ENCODE peak calls at places on chromosomes 13 and 19, in nine cellular contexts. S, C, U, X, G, P, B, K and J are unnamed samples.

GRCh38 chr13:36673838-36674326 is at the start of gene SERTM1:
- DNase-seq in S (no peak), U (peak; percentile 72), B (peak; percentile 30), G (no peak), K (no peak), X (peak; percentile 94), C (no peak), P (no peak), J (peak; percentile 51)

GRCh38 chr19:33298146-33298911 is 4.0 kb downstream of the CEBPA start:
- DNase-seq in U (peak; percentile 58), X (no peak), G (peak; percentile 74), P (peak; percentile 82), S (peak; percentile 62), B (no peak), C (no peak), K (no peak), J (peak; percentile 80)

GRCh38 chr19:48513289-48514122 is 1.9 kb upstream of the LMTK3 start:
- DNase-seq in G (peak; percentile 84), X (peak; percentile 92), B (peak; percentile 52), K (peak; percentile 8), U (peak; percentile 91), C (peak; percentile 79), S (peak; percentile 75), P (peak; percentile 62), J (peak; percentile 80)

GRCh38 chr19:38044267-38045111 is 137.5 kb downstream of the SIPA1L3 start:
- DNase-seq in U (no peak), P (peak; percentile 20), B (peak; percentile 61), S (no peak), C (no peak), K (no peak), G (no peak), X (no peak), J (no peak)

GRCh38 chr13:91704398-91704797 is 306.0 kb downstream of the GPC5 start:
- DNase-seq in X (no peak), S (no peak), C (no peak), G (no peak), B (no peak), K (no peak), P (no peak), U (no peak), J (no peak)

GRCh38 chr19:48249502-48250014 is 6.2 kb downstream of the CARD8 start:
- DNase-seq in K (no peak), B (no peak), G (peak; percentile 76), C (peak; percentile 43), P (no peak), S (peak; percentile 74), U (peak; percentile 91), X (no peak), J (peak; percentile 75)

GRCh38 chr13:41315466-41316047 is 4.5 kb downstream of the NAA16 start:
- DNase-seq in P (peak; percentile 18), C (no peak), G (no peak), S (no peak), K (peak; percentile 62), U (no peak), X (no peak), B (peak; percentile 46), J (no peak)

GRCh38 chr19:48806518-48806817 is 4.4 kb downstream of the BCAT2 start:
- DNase-seq in B (no peak), G (peak; percentile 36), U (no peak), S (no peak), X (peak; percentile 84), C (no peak), P (no peak), K (no peak), J (no peak)

GRCh38 chr19:3136684-3137055 is 837 bp downstream of the GNA15 start:
- DNase-seq in K (no peak), B (no peak), P (peak; percentile 86), X (no peak), G (no peak), U (no peak), C (no peak), S (no peak), J (no peak)

GRCh38 chr19:32373614-32374295 is 28.3 kb downstream of the ZNF507 start:
- DNase-seq in U (no peak), C (peak; percentile 50), X (no peak), S (no peak), B (peak; percentile 99), G (peak; percentile 65), P (peak; percentile 100), K (peak; percentile 96), J (no peak)

GRCh38 chr13:26220575-26220974 is 1.5 kb downstream of the RNF6 start:
- DNase-seq in S (no peak), B (peak; percentile 69), K (peak; percentile 8), C (no peak), P (peak; percentile 81), U (no peak), X (no peak), G (no peak), J (no peak)

GRCh38 chr13:106186366-106187030 is 349.0 kb downstream of the EFNB2 start:
- DNase-seq in U (no peak), X (no peak), K (no peak), S (no peak), B (peak; percentile 87), C (no peak), P (peak; percentile 21), G (no peak), J (no peak)

GRCh38 chr13:33090755-33091454 is 74.7 kb downstream of the KL start:
- DNase-seq in P (no peak), B (no peak), K (no peak), U (no peak), S (no peak), G (no peak), C (no peak), X (no peak), J (no peak)

GRCh38 chr13:26971990-26972888 is 199.4 kb downstream of the USP12 start:
- DNase-seq in P (peak; percentile 25), G (peak; percentile 66), B (peak; percentile 15), C (peak; percentile 51), U (peak; percentile 72), K (no peak), X (peak; percentile 58), S (no peak), J (peak; percentile 60)

GRCh38 chr19:54554896-54555295 is 18.7 kb upstream of the LILRA2 start:
- DNase-seq in B (no peak), S (no peak), C (no peak), K (no peak), G (no peak), P (no peak), X (no peak), U (no peak), J (no peak)
- H3K4me3 ChIP-seq in B (no peak overlapping the region), S (no peak overlapping the region), C (no peak overlapping the region), K (no peak overlapping the region), G (no peak overlapping the region), P (no peak overlapping the region), X (no peak overlapping the region), U (no peak overlapping the region), J (no peak overlapping the region)

GRCh38 chr13:44271031-44271433 is 102.6 kb upstream of the SERP2 start:
- DNase-seq in S (peak; percentile 84), U (no peak), X (no peak), G (peak; percentile 48), B (peak; percentile 45), P (peak; percentile 73), C (no peak), K (peak; percentile 45), J (no peak)

GRCh38 chr13:44273216-44273615 is 100.4 kb upstream of the SERP2 start:
- DNase-seq in P (no peak), K (no peak), S (no peak), U (no peak), C (no peak), B (no peak), G (no peak), X (no peak), J (no peak)

GRCh38 chr13:44270153-44270552 is 103.5 kb upstream of the SERP2 start:
- DNase-seq in K (no peak), S (no peak), U (no peak), X (no peak), B (no peak), G (no peak), P (no peak), C (no peak), J (no peak)

GRCh38 chr13:44272692-44273091 is 100.9 kb upstream of the SERP2 start:
- DNase-seq in B (peak; percentile 53), K (peak; percentile 61), G (no peak), P (no peak), C (no peak), X (no peak), U (no peak), S (no peak), J (no peak)

GRCh38 chr13:44271915-44272341 is 101.7 kb upstream of the SERP2 start:
- DNase-seq in K (no peak), B (peak; percentile 26), X (no peak), S (peak; percentile 82), G (no peak), P (no peak), U (no peak), C (no peak), J (no peak)
- H3K4me3 ChIP-seq in K (no peak overlapping the region), B (no peak overlapping the region), X (no peak overlapping the region), S (no peak overlapping the region), G (no peak overlapping the region), P (no peak overlapping the region), U (no peak overlapping the region), C (no peak overlapping the region), J (no peak overlapping the region)

DNA sequence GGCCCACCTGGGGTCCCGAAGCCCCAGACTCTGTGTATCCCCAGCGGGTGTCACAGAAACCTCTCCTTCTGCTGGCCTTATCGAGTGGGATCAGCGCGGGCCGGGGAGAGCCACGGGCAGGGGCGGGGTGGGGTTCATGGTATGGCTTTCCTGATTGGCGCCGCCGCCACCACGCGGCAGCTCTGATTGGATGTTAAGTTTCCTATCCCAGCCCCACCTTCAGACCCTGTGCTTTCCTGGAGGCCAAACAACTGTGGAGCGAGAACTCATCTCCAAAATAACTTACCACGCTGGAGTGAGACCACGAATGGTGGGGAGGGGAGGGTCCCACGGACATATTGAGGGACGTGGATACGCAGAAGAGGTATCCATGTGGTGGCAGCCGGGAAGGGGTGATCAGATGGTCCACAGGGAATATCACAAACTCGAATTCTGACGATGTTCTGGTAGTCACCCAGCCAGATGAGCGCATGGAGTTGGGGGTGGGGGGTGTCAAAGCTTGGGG is 1.0 kb upstream of the ICAM5 start:
- DNase-seq in B (peak; percentile 45), P (peak; percentile 59), S (no peak), G (peak; percentile 68), X (peak; percentile 76), C (no peak), U (no peak), K (no peak), J (peak; percentile 76)
- H3K4me3 ChIP-seq in B (no peak overlapping the region), P (peak overlapping the region; percentile 67), S (no peak overlapping the region), G (peak overlapping the region; percentile 64), X (peak overlapping the region; percentile 39), C (no peak overlapping the region), U (peak overlapping the region; percentile 44), K (peak overlapping the region; percentile 59), J (peak overlapping the region; percentile 68)

DNA sequence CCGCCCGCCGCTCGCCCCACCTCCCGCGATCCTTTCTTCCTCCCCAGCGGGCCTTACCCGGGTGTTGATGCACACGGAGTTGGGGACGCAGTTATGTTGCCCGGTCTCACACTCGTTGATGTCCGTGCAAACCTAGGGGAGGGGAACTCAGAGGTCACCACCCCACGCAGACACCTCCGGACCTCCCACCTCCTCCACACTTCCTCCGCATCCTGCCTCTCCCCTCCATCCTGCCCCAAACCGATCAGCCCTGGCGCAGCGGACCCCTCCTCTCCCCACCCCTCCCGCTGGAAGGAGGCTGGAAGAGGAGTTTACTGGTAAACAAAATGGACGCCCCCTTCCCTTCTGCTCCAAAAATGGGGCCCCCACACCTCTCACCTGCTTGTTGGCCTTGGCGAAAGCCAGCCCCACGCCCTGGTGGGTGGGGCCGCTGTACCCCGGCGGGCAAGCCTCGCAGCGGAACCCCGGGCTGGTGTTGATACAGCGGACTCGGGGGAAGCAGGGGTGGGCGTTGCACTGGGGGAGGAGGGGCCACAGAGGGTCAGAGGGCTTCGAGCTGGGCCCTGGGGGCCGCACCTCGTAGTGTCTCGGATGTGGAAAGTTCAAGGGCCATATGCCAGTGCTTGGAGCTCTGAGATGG is 2.2 kb downstream of the COMP start:
- DNase-seq in X (no peak), K (no peak), S (no peak), P (no peak), C (no peak), B (no peak), U (no peak), G (no peak), J (no peak)
- H3K4me3 ChIP-seq in X (no peak overlapping the region), K (no peak overlapping the region), S (no peak overlapping the region), P (no peak overlapping the region), C (no peak overlapping the region), B (no peak overlapping the region), U (peak overlapping the region; percentile 33), G (no peak overlapping the region), J (no peak overlapping the region)